ENCODE peak calls at places on chromosomes 1 and 21, in four cellular contexts. Z is BE2C, Q is fibroblast of the aortic adventitia, E is transverse colon. R is an unnamed sample.

GRCh38 chr1:205977348-205978014 is 25.7 kb downstream of the RAB7B start:
- DNase-seq in Z (peak; percentile 85), Q (peak; percentile 93), E (peak; percentile 68), R (peak; percentile 88)

GRCh38 chr1:195717651-195718050 is 890.6 kb downstream of the KCNT2 start:
- DNase-seq in Z (no peak), Q (peak; percentile 24), E (no peak), R (peak; percentile 27)

GRCh38 chr1:214233856-214234634 is 46.9 kb upstream of the SMYD2 start:
- DNase-seq in Z (no peak), Q (no peak), E (no peak), R (no peak)

GRCh38 chr1:237650809-237651208 is 239.9 kb downstream of the ZP4 start:
- DNase-seq in Z (no peak), Q (no peak), E (no peak), R (no peak)

GRCh38 chr1:55586771-55587170 is 371.6 kb upstream of the USP24 start:
- DNase-seq in Z (no peak), Q (no peak), E (no peak), R (no peak)

GRCh38 chr1:108880850-108881249 is 4.1 kb downstream of the GPSM2 start:
- DNase-seq in Z (peak; percentile 19), Q (no peak), E (no peak), R (peak; percentile 16)

GRCh38 chr21:37145635-37146111 is 72.6 kb downstream of the TTC3 start:
- DNase-seq in Z (no peak), Q (peak; percentile 7), E (no peak), R (no peak)

GRCh38 chr1:161089251-161089924 is at the start of gene NECTIN4:
- DNase-seq in Z (no peak), Q (no peak), E (peak; percentile 82), R (no peak)

GRCh38 chr1:7253988-7254587 is 468.8 kb downstream of the CAMTA1 start:
- DNase-seq in Z (no peak), Q (no peak), E (no peak), R (no peak)
- TF ChIP-seq CTCF in Z (no peak), Q (no peak), E (no peak), R (no peak)

GRCh38 chr1:32766328-32766972 is 50.7 kb downstream of the YARS1 start:
- DNase-seq in Z (no peak), Q (no peak), E (no peak), R (no peak)
- H3K4me3 ChIP-seq in Z (peak overlapping the region; percentile 55), Q (no peak overlapping the region), E (no peak overlapping the region), R (no peak overlapping the region)

GRCh38 chr1:68028566-68028965 is 21.9 kb downstream of the DIRAS3 start:
- DNase-seq in Z (no peak), Q (no peak), E (no peak), R (no peak)
- TF ChIP-seq CTCF in Z (no peak), Q (no peak), E (no peak), R (no peak)

DNA sequence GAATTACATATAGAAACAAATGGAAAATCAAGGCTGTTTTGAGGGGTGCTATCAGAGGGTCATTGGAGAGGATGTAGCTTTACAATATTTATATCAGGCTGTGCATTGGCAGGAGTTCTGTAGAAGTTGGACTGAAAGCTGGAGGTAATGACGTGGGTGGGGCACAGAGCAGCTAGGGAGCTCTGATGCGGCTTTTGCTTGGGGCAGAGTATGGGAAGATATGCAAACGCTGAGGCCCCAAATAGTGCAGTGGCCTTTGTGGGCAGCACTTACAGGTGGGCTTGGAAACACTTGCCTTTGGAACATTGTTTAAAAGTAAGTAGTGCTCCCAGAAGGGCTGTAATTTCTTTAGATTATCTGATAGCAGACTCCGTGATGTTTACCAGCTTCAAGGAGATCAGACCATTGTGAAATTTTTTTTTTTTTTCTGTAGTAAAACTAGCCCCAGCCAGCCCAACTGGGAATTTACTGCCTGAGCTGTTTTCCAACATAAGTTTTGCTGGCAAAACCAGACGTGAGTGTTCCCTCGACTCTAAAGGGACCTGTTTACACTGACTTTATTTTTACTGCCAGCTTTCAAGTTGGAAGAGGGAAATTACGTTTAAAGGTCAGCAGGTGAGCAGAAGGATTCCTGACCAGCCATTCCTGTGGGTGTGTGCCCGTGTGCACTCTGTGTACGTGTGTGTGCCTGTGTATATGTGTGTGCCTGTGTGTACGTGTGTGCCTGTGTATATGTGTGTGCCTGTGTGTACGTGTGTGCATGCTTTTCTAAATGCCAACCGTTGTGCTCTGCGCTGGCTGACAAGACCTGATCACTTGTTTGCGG is at the start of gene MAB21L3:
- DNase-seq in Z (no peak), Q (no peak), E (peak; percentile 67), R (no peak)
- H3K4me3 ChIP-seq in Z (no peak within 1 kb of the TSS), Q (no peak within 1 kb of the TSS), E (no peak within 1 kb of the TSS), R (no peak within 1 kb of the TSS)

GRCh38 chr1:1299686-1300351 is 7.9 kb downstream of the ACAP3 start:
- DNase-seq in Z (no peak), Q (no peak), E (no peak), R (no peak)
- TF ChIP-seq CTCF in Z (peak; percentile 42), Q (peak; percentile 31), E (peak; percentile 30), R (peak; percentile 30)

DNA sequence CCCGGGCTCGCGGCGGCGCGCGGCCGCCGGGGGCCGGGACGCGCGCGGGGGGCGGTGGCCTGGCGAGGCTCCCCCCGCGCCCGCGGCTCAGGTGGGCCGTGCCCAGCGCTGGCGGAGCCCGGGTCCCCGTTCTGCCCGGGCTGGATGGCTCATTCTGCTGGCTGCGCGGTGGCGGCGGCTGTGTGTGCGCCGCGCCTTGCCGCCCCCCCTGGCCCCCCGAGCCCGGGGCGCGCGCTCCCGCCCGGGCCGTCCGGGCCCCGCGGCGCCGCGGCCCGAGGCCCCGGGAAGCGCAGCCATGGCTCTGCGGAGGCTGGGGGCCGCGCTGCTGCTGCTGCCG is at the start of gene EPHB2:
- DNase-seq in Z (peak; percentile 58), Q (peak; percentile 30), E (peak; percentile 62), R (no peak)
- H3K4me3 ChIP-seq in Z (peak within 1 kb of the TSS; percentile 45), Q (peak within 1 kb of the TSS; percentile 72), E (peak within 1 kb of the TSS; percentile 57), R (peak within 1 kb of the TSS; percentile 54)

DNA sequence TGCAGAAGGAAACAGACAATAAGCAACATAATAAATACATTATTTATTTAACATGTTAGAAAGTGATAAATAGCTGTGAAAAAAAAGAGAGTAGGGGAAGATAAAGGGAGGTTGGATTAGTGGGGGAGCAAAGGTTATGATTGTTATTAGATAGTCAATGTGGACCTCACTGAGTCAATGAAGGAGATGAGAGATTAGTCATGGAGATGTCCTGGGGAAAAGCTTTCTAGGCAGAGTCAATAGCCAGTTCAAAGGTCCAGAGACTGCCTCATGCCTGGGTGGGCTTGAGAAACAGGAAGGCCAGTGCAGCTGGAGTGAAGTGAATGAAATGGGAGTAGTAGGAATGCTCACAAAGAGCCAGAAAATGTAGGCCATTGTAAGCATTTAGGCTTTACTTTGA is 187.1 kb upstream of the CACYBP start:
- DNase-seq in Z (no peak), Q (peak; percentile 25), E (no peak), R (no peak)
- TF ChIP-seq CTCF in Z (no peak), Q (no peak), E (no peak), R (no peak)

DNA sequence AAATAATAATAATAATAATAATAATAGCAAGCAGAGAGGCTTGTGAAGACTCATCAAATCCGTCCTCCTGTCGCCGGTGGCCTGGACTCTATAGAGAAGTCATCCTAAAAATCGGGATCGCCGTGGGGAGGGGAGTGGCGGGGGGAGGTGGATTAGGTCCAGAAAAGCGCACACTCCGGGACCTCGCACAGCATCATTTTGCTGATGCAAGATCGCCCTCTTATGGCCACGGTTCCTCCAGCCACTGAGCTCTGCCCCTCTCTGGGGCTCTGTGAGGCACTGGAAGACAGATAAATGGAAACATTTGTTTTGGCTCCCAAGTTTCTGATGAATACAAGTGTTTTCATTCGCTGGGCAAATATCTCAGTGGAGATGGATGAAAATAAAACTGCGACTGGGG is 612.0 kb downstream of the MATN1 start:
- DNase-seq in Z (peak; percentile 55), Q (peak; percentile 49), E (peak; percentile 51), R (peak; percentile 52)
- H3K4me3 ChIP-seq in Z (no peak overlapping the region), Q (no peak overlapping the region), E (no peak overlapping the region), R (no peak overlapping the region)

GRCh38 chr1:178055779-178056471 is 38.0 kb upstream of the RASAL2 start:
- DNase-seq in Z (no peak), Q (no peak), E (no peak), R (no peak)
- TF ChIP-seq CTCF in Z (no peak), Q (no peak), E (no peak), R (no peak)

DNA sequence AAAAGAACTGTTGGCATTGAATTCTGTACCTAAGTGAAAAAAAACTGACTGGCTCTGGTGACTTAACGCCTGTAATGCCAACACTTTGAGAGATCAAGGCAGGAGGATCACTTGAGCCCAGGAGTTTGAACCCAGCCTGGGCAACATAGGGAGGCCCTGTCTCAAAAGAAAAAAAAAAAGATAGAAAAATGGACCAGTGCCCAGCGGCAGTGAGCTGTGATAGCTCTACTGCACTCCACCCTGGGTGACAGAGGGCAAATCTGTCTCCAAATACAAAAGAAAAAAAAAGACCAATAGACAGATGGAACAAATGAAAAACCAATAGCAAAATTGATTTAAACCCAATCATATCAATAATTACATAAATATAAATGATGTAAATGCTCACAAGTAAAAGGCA is 674 bp upstream of the AKR7A3 start:
- DNase-seq in Z (no peak), Q (no peak), E (no peak), R (no peak)
- H3K4me3 ChIP-seq in Z (peak overlapping the region; percentile 48), Q (no peak overlapping the region), E (peak overlapping the region; percentile 40), R (peak overlapping the region; percentile 46)

R was measured in fibroblast of pulmonary artery.